ENCODE peak calls at places on chromosomes 12 and 14, in ten cellular contexts. X is right atrium auricular region; O is colonic mucosa; M is A673; H is CD8-positive, alpha-beta T cell; J is PC-3; D is mesenchymal stem cell; K is lower lobe of right lung; C is upper lobe of right lung; P is body of pancreas. I is an unnamed sample.

GRCh38 chr12:47576256-47576655 is 129.6 kb downstream of the RPAP3 start:
- DNase-seq in O (no peak), C (no peak), K (no peak), M (no peak), H (no peak), X (no peak), J (no peak), D (no peak), P (no peak), I (peak)

GRCh38 chr12:93273834-93274705 is 103.7 kb upstream of the NUDT4 start:
- DNase-seq in J (no peak), K (no peak), D (no peak), P (no peak), C (no peak), X (no peak), O (no peak), H (no peak), M (no peak), I (no peak)

GRCh38 chr12:74889563-74890236 is 319.9 kb downstream of the KCNC2 start:
- DNase-seq in H (no peak), D (peak), P (no peak), X (no peak), O (no peak), J (peak), M (no peak), K (no peak), C (no peak), I (no peak)

GRCh38 chr12:80230068-80230467 is 130.7 kb downstream of the OTOGL start:
- DNase-seq in X (no peak), J (no peak), M (peak), O (no peak), C (no peak), H (no peak), K (no peak), P (no peak), D (no peak), I (no peak)

GRCh38 chr14:65637780-65638179 is 225.2 kb downstream of the FUT8 start:
- DNase-seq in K (no peak), X (no peak), M (no peak), H (peak), P (no peak), D (no peak), C (no peak), O (no peak), J (no peak), I (no peak)

GRCh38 chr12:52370906-52371608 is 3.8 kb upstream of the KRT85 start:
- DNase-seq in P (peak), O (peak), C (no peak), K (no peak), X (peak), D (no peak), H (no peak), M (no peak), J (no peak), I (no peak)

GRCh38 chr14:37129047-37129446 is 43.4 kb downstream of the SLC25A21 start:
- DNase-seq in H (no peak), K (no peak), X (no peak), M (no peak), O (no peak), P (no peak), C (no peak), J (peak), D (no peak), I (no peak)

GRCh38 chr12:44972746-44973421 is 78.0 kb downstream of the DBX2 start:
- DNase-seq in X (no peak), K (no peak), H (no peak), C (no peak), D (peak), P (no peak), J (peak), M (peak), O (no peak), I (peak)

GRCh38 chr14:96038558-96038919 is 623 bp upstream of the C14orf132 start:
- DNase-seq in O (no peak), X (no peak), H (no peak), M (peak), J (no peak), K (no peak), C (no peak), P (no peak), D (no peak), I (no peak)

GRCh38 chr12:54560374-54560858 is 11.0 kb downstream of the PDE1B start:
- DNase-seq in C (peak), D (peak), K (peak), J (no peak), H (peak), X (peak), M (peak), O (peak), P (peak), I (no peak)

GRCh38 chr14:76958020-76958965 is 70.2 kb downstream of the IRF2BPL start:
- DNase-seq in M (no peak), P (no peak), J (no peak), K (no peak), X (no peak), O (no peak), H (no peak), C (no peak), D (peak), I (no peak)

GRCh38 chr12:109892165-109892715 is 7.8 kb upstream of the TCHP start:
- DNase-seq in J (no peak), X (no peak), P (no peak), O (no peak), C (no peak), K (no peak), M (no peak), H (no peak), D (no peak), I (no peak)
- H3K27ac ChIP-seq in J (no peak), X (no peak), P (no peak), O (no peak), C (no peak), K (no peak), M (no peak), H (no peak), D (no peak), I (no peak)

DNA sequence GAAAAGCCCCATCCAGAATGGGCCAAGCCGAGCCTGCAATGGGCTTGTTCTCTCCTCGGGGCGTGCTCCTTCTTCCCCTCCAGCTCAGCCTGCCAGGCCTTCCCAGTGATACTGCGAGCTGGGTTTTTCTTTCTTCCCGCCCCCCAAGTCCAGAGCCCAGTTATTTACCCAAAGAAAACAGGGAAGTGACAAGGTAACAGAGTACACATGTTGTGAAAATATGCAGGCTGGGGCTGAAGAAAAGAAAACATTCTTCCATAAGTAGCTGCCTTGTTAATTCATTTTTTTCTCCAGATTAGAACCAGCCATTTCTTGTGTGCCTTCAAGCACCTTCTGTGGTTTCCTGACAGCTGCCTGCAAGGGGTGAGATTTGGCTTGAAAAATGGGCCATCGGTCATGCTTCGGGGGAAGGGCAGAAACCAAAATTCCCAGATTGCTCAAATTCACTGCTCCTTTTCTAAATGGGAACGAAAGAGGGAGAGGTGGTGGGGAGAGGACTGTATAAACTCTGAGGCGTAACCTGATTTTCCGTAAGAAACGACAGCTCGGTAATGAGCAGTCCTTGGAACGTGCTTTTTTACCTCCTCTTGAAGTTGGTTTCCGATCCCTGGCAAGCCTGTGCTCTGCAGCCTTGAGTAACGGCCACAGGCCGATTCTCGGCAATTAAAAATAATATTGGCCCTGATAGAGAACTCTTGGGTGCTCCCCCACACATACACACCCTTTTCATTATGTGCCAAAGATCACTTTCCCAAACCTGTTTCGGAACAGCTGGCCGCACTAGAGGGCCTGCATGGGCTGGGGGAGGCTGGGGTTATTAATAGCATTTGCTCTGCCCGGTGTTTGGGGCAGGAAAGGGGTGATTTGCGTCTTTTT is 229.4 kb downstream of the ZFP36L1 start:
- DNase-seq in O (no peak), D (peak), M (no peak), J (peak), H (no peak), X (no peak), K (no peak), C (no peak), P (peak), I (no peak)
- H3K4me3 ChIP-seq in O (no peak), D (no peak), M (no peak), J (no peak), H (no peak), X (no peak), K (no peak), C (no peak), P (no peak), I (no peak)

GRCh38 chr14:33679025-33679424 is 271.8 kb downstream of the EGLN3 start:
- DNase-seq in M (no peak), C (no peak), X (no peak), O (no peak), H (no peak), J (no peak), D (no peak), K (no peak), P (no peak), I (no peak)
- H3K27ac ChIP-seq in M (no peak), C (no peak), X (no peak), O (no peak), H (no peak), J (peak), D (no peak), K (no peak), P (no peak), I (no peak)

GRCh38 chr12:69332815-69333358 is 15.3 kb upstream of the LYZ start:
- DNase-seq in H (no peak), P (peak), M (no peak), O (no peak), D (no peak), J (no peak), K (no peak), X (no peak), C (no peak), I (no peak)

GRCh38 chr12:69331846-69332684 is 16.1 kb upstream of the LYZ start:
- DNase-seq in J (no peak), O (peak), M (no peak), K (no peak), X (no peak), C (peak), H (no peak), P (no peak), D (no peak), I (no peak)

GRCh38 chr12:69330475-69331473 is 17.4 kb upstream of the LYZ start:
- DNase-seq in X (no peak), O (peak), J (peak), D (peak), M (no peak), P (peak), C (peak), H (peak), K (peak), I (peak)

GRCh38 chr12:69329669-69330428 is 18.3 kb upstream of the LYZ start:
- DNase-seq in X (no peak), H (peak), O (no peak), M (no peak), C (no peak), D (peak), J (peak), K (no peak), P (no peak), I (no peak)

DNA sequence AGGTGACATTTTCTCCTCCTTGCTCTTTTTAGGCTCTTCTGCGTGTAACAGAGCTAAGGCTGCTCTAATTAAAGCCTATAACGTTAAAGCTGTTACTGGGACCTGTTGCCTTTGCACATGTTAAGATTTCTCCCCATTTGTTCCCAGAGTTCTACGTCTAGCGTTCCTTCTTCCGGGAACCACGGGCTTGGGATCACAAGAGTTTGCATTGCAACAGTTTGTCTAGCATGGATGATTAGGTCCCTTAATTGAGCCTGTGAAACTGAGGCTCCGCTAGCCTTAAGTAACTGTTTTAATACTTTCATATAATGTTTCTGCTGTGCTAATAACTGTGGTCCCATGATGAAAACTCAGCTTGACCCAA is 16.7 kb upstream of the LYZ start:
- DNase-seq in X (no peak), K (no peak), P (no peak), M (no peak), J (no peak), O (peak), H (no peak), D (no peak), C (no peak), I (no peak)
- H3K4me3 ChIP-seq in X (peak), K (peak), P (peak), M (peak), J (peak), O (peak), H (peak), D (no peak), C (peak), I (peak)

GRCh38 chr14:100415226-100415625 is 92.1 kb downstream of the SLC25A47 start:
- DNase-seq in J (no peak), H (no peak), C (no peak), D (no peak), M (no peak), O (no peak), K (no peak), X (no peak), P (no peak), I (no peak)

GRCh38 chr14:100416921-100417451 is 93.8 kb downstream of the SLC25A47 start:
- DNase-seq in H (no peak), M (no peak), K (no peak), X (no peak), C (peak), P (no peak), J (peak), D (peak), O (no peak), I (no peak)

GRCh38 chr14:100416081-100416480 is 92.9 kb downstream of the SLC25A47 start:
- DNase-seq in O (no peak), J (no peak), D (no peak), P (no peak), K (no peak), M (no peak), H (no peak), X (no peak), C (no peak), I (no peak)

GRCh38 chr14:100419856-100420255 is 96.7 kb downstream of the SLC25A47 start:
- DNase-seq in X (no peak), M (peak), J (no peak), P (no peak), C (no peak), O (no peak), K (no peak), H (no peak), D (no peak), I (peak)

DNA sequence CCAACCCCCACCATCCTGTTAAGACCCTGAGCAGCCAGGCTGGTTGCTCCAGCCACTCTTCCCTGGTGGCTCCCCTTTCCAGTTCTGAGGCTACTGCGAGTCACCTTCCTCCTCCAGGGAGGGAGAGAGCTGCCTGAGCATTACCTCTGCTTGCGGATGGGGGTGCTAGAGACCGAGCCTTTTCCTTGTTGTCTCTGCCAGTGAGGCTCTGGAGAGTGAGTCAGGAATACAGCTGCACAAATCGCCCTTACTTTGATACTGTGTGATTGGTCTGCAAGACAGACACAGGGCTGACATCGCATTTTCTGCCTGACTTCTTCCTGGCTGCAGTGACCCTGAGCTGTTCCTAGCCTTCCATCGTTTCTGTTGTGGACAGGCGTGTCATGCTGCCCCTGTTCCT is 94.3 kb downstream of the SLC25A47 start:
- DNase-seq in J (peak), H (no peak), K (no peak), O (peak), X (peak), C (no peak), M (peak), P (peak), D (peak), I (peak)
- H3K27ac ChIP-seq in J (peak), H (no peak), K (no peak), O (peak), X (no peak), C (no peak), M (no peak), P (peak), D (peak), I (no peak)

GRCh38 chr12:110344657-110345056 is 58.9 kb downstream of the ANAPC7 start:
- DNase-seq in K (no peak), C (no peak), D (no peak), P (no peak), M (no peak), O (no peak), J (no peak), H (no peak), X (peak), I (no peak)

GRCh38 chr12:110340706-110341105 is 59.7 kb downstream of the ATP2A2 start:
- DNase-seq in K (no peak), H (no peak), J (no peak), O (no peak), P (no peak), X (no peak), D (no peak), M (no peak), C (no peak), I (peak)

GRCh38 chr12:110343921-110344555 is 59.5 kb downstream of the ANAPC7 start:
- DNase-seq in H (no peak), O (no peak), C (no peak), D (no peak), M (no peak), P (no peak), X (no peak), K (no peak), J (no peak), I (no peak)

GRCh38 chr12:110343114-110343513 is 60.4 kb downstream of the ANAPC7 start:
- DNase-seq in P (no peak), M (no peak), J (no peak), C (no peak), O (no peak), D (no peak), X (no peak), H (no peak), K (no peak), I (peak)

DNA sequence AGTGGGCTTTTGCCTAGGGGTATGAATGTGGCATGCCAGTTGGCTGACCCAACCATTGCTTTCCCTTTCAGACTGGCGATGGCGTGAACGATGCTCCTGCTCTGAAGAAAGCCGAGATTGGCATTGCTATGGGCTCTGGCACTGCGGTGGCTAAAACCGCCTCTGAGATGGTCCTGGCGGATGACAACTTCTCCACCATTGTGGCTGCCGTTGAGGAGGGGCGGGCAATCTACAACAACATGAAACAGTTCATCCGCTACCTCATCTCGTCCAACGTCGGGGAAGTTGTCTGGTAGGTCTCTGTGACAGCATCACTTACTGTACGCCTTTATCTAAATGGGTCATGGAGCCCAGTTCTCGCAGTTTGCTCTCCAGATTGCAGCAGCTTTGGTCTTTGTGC is 61.1 kb downstream of the ATP2A2 start:
- DNase-seq in X (no peak), H (no peak), M (no peak), D (no peak), P (no peak), O (no peak), C (no peak), K (no peak), J (no peak), I (no peak)
- H3K4me3 ChIP-seq in X (no peak), H (no peak), M (no peak), D (no peak), P (no peak), O (no peak), C (no peak), K (no peak), J (no peak), I (no peak)

DNA sequence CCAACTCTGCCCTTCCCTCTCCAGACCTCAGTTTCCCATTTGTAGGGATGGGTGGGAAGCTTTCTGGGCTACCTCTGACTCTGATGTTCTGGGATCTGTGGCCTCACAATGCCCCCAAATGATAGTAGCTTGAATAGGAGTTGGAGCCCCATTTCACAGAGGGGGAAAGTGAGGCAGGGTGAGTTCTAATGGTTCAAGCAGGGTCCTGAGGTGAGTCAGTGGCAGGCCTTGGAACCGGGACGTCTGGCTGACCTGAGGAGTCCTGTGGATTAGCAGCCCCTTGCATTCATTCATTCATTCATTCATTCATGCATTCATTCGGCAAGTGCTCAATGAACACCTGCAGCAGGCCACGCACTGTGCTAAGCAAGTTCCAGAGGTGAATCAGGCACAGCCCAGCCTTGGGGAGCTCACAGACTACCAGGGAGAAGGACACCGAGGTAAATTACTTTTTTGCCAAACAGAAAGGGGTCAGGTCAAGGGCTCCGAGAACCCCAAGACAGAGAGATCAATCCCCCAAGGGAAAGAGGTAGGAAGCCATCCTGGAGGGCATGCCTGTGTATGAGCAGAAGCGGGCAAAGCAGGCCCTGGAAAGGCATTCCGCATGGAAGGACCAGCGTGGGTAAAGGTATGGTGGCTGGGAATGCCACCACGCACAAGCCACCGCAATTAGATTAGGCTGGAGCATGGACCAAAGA is 818 bp upstream of the TMEM119 start:
- DNase-seq in M (no peak), J (no peak), K (no peak), X (no peak), O (no peak), D (no peak), C (no peak), P (no peak), H (no peak), I (no peak)
- H3K27ac ChIP-seq in M (no peak), J (no peak), K (no peak), X (no peak), O (peak), D (no peak), C (peak), P (no peak), H (no peak), I (no peak)

GRCh38 chr12:6952860-6953416 is 1.8 kb downstream of the PTPN6 start:
- DNase-seq in O (no peak), C (peak), P (no peak), D (no peak), M (no peak), X (no peak), H (no peak), J (no peak), K (no peak), I (no peak)
- H3K4me3 ChIP-seq in O (peak), C (peak), P (no peak), D (no peak), M (no peak), X (no peak), H (peak), J (no peak), K (peak), I (no peak)